ENCODE peak calls at places on chromosomes 6 and 20, in seven cellular contexts. One of them, this sample, is unnamed.

GRCh38 chr6:2063547-2063946 is 181.9 kb downstream of the GMDS start:
- DNase-seq in foreskin fibroblast: no peak
- DNase-seq in tibial artery: no peak
- DNase-seq in sigmoid colon: no peak
- DNase-seq in left ventricle myocardium inferior: no peak
- DNase-seq in lower lobe of right lung: no peak
- DNase-seq in right lobe of liver: no peak
- DNase-seq in this sample: no peak

GRCh38 chr6:131063764-131064272 is 773 bp upstream of the EPB41L2 start:
- DNase-seq in right lobe of liver: no peak
- DNase-seq in lower lobe of right lung: no peak
- DNase-seq in sigmoid colon: no peak
- DNase-seq in left ventricle myocardium inferior: no peak
- DNase-seq in foreskin fibroblast: no peak
- DNase-seq in tibial artery: no peak
- DNase-seq in this sample: no peak

GRCh38 chr20:24235740-24236139 is 233.7 kb upstream of the SYNDIG1 start:
- DNase-seq in right lobe of liver: no peak
- DNase-seq in sigmoid colon: no peak
- DNase-seq in left ventricle myocardium inferior: no peak
- DNase-seq in foreskin fibroblast: no peak
- DNase-seq in tibial artery: no peak
- DNase-seq in lower lobe of right lung: no peak
- DNase-seq in this sample: no peak

GRCh38 chr6:145116591-145117178 is 618.6 kb downstream of the EPM2A start:
- DNase-seq in tibial artery: no peak
- DNase-seq in foreskin fibroblast: no peak
- DNase-seq in right lobe of liver: no peak
- DNase-seq in sigmoid colon: no peak
- DNase-seq in lower lobe of right lung: no peak
- DNase-seq in left ventricle myocardium inferior: no peak
- DNase-seq in this sample: no peak

GRCh38 chr6:121660277-121660676 is 224.8 kb downstream of the GJA1 start:
- DNase-seq in tibial artery: no peak
- DNase-seq in left ventricle myocardium inferior: no peak
- DNase-seq in lower lobe of right lung: no peak
- DNase-seq in foreskin fibroblast: no peak
- DNase-seq in right lobe of liver: no peak
- DNase-seq in sigmoid colon: no peak
- DNase-seq in this sample: no peak

GRCh38 chr20:33172781-33173180 is 4.8 kb downstream of the BPIFA2 start:
- DNase-seq in sigmoid colon: no peak
- DNase-seq in right lobe of liver: no peak
- DNase-seq in lower lobe of right lung: no peak
- DNase-seq in foreskin fibroblast: no peak
- DNase-seq in tibial artery: no peak
- DNase-seq in left ventricle myocardium inferior: no peak
- DNase-seq in this sample: no peak

GRCh38 chr20:59770851-59771250 is 162.6 kb downstream of the SYCP2 start:
- DNase-seq in right lobe of liver: no peak
- DNase-seq in sigmoid colon: peak
- DNase-seq in lower lobe of right lung: no peak
- DNase-seq in left ventricle myocardium inferior: no peak
- DNase-seq in foreskin fibroblast: no peak
- DNase-seq in tibial artery: no peak
- DNase-seq in this sample: no peak

GRCh38 chr6:112881027-112881426 is 533.9 kb downstream of the RFPL4B start:
- DNase-seq in tibial artery: no peak
- DNase-seq in left ventricle myocardium inferior: no peak
- DNase-seq in sigmoid colon: no peak
- DNase-seq in foreskin fibroblast: peak
- DNase-seq in lower lobe of right lung: no peak
- DNase-seq in right lobe of liver: no peak
- DNase-seq in this sample: peak

GRCh38 chr20:32139947-32140346 is 30.4 kb downstream of the TM9SF4 start:
- DNase-seq in foreskin fibroblast: no peak
- DNase-seq in right lobe of liver: no peak
- DNase-seq in tibial artery: no peak
- DNase-seq in sigmoid colon: peak
- DNase-seq in lower lobe of right lung: no peak
- DNase-seq in left ventricle myocardium inferior: no peak
- DNase-seq in this sample: no peak

GRCh38 chr6:133895573-133896343 is 6.8 kb downstream of the TCF21 start:
- DNase-seq in tibial artery: no peak
- DNase-seq in foreskin fibroblast: peak
- DNase-seq in right lobe of liver: no peak
- DNase-seq in sigmoid colon: peak
- DNase-seq in lower lobe of right lung: no peak
- DNase-seq in left ventricle myocardium inferior: peak
- DNase-seq in this sample: no peak

GRCh38 chr6:7904654-7905319 is 5.8 kb downstream of the TXNDC5 start:
- DNase-seq in lower lobe of right lung: no peak
- DNase-seq in tibial artery: no peak
- DNase-seq in sigmoid colon: no peak
- DNase-seq in right lobe of liver: no peak
- DNase-seq in foreskin fibroblast: no peak
- DNase-seq in left ventricle myocardium inferior: no peak
- DNase-seq in this sample: no peak

GRCh38 chr6:48973486-48973885 is 489.6 kb downstream of the MMUT start:
- DNase-seq in left ventricle myocardium inferior: no peak
- DNase-seq in tibial artery: no peak
- DNase-seq in right lobe of liver: no peak
- DNase-seq in sigmoid colon: no peak
- DNase-seq in lower lobe of right lung: no peak
- DNase-seq in foreskin fibroblast: no peak
- DNase-seq in this sample: no peak

GRCh38 chr6:125802943-125803377 is 12.2 kb downstream of the NCOA7 start:
- DNase-seq in sigmoid colon: no peak
- DNase-seq in tibial artery: no peak
- DNase-seq in right lobe of liver: no peak
- DNase-seq in lower lobe of right lung: no peak
- DNase-seq in foreskin fibroblast: no peak
- DNase-seq in left ventricle myocardium inferior: no peak
- DNase-seq in this sample: no peak

GRCh38 chr20:63498950-63499332 is at the start of gene EEF1A2:
- DNase-seq in left ventricle myocardium inferior: peak
- DNase-seq in sigmoid colon: peak
- DNase-seq in lower lobe of right lung: no peak
- DNase-seq in tibial artery: no peak
- DNase-seq in foreskin fibroblast: no peak
- DNase-seq in right lobe of liver: no peak
- DNase-seq in this sample: no peak
- H3K4me3 ChIP-seq in left ventricle myocardium inferior: peak
- H3K4me3 ChIP-seq in sigmoid colon: peak
- H3K4me3 ChIP-seq in lower lobe of right lung: peak
- H3K4me3 ChIP-seq in tibial artery: peak
- H3K4me3 ChIP-seq in foreskin fibroblast: peak
- H3K4me3 ChIP-seq in right lobe of liver: no peak
- H3K4me3 ChIP-seq in this sample: peak

GRCh38 chr20:8693709-8694108 is 375.2 kb upstream of the PLCB4 start:
- DNase-seq in lower lobe of right lung: no peak
- DNase-seq in tibial artery: no peak
- DNase-seq in foreskin fibroblast: peak
- DNase-seq in right lobe of liver: no peak
- DNase-seq in left ventricle myocardium inferior: no peak
- DNase-seq in sigmoid colon: no peak
- DNase-seq in this sample: peak
- H3K4me3 ChIP-seq in lower lobe of right lung: no peak
- H3K4me3 ChIP-seq in tibial artery: no peak
- H3K4me3 ChIP-seq in foreskin fibroblast: no peak
- H3K4me3 ChIP-seq in right lobe of liver: no peak
- H3K4me3 ChIP-seq in left ventricle myocardium inferior: no peak
- H3K4me3 ChIP-seq in sigmoid colon: no peak
- H3K4me3 ChIP-seq in this sample: no peak

GRCh38 chr6:10722820-10723651 is at the start of gene TMEM14C:
- DNase-seq in sigmoid colon: peak
- DNase-seq in left ventricle myocardium inferior: peak
- DNase-seq in lower lobe of right lung: peak
- DNase-seq in tibial artery: peak
- DNase-seq in right lobe of liver: peak
- DNase-seq in foreskin fibroblast: peak
- DNase-seq in this sample: peak

GRCh38 chr6:10720229-10720959 is 2.5 kb upstream of the TMEM14C start:
- DNase-seq in right lobe of liver: peak
- DNase-seq in sigmoid colon: peak
- DNase-seq in lower lobe of right lung: peak
- DNase-seq in left ventricle myocardium inferior: peak
- DNase-seq in tibial artery: no peak
- DNase-seq in foreskin fibroblast: no peak
- DNase-seq in this sample: no peak

GRCh38 chr6:10722570-10722819 is 375 bp upstream of the TMEM14C start:
- DNase-seq in foreskin fibroblast: no peak
- DNase-seq in left ventricle myocardium inferior: no peak
- DNase-seq in tibial artery: no peak
- DNase-seq in sigmoid colon: no peak
- DNase-seq in lower lobe of right lung: no peak
- DNase-seq in right lobe of liver: no peak
- DNase-seq in this sample: no peak

GRCh38 chr6:10721850-10722569 is 860 bp upstream of the TMEM14C start:
- DNase-seq in sigmoid colon: no peak
- DNase-seq in tibial artery: no peak
- DNase-seq in lower lobe of right lung: no peak
- DNase-seq in left ventricle myocardium inferior: no peak
- DNase-seq in foreskin fibroblast: no peak
- DNase-seq in right lobe of liver: no peak
- DNase-seq in this sample: no peak

DNA sequence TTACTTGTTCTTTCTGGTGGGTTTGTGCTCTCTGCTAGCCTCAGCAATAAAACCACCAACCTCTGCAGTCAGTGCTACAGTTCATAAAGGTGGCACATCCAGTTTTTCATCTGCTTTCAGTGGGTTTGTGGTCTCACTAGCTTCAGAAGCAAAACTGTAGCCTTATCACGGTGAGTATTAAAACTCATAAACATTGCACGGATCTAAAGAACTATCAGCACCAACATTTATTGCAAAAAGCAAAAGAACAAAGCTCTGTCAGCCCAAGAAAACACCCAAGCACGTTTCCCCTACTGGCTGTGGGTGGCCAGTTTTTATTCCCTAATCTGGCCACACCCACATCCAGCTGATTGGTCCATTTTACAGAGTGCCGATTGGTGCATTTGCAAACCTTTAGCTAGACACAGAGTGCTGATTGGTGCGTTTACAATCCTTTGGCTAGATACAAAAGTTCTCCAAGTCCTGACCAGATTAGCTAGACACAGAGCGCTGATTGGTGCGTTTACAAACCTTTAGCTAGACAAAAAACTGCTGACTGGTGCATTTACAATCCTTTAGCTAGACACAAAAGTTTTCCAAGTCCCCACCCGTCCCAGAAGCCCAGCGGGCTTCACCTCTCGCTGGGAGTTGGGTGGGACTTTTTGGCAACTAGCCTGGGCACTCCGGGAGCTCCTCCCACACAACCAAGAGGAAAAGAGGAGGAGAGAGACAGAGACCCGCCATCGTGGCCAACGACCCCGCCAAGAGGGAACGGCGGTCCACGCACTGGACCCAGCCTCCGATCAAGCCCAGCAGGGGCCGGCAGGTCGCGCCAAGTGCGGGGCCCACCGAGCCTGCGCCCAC is 3.3 kb upstream of the TMEM14C start:
- DNase-seq in right lobe of liver: peak
- DNase-seq in lower lobe of right lung: no peak
- DNase-seq in tibial artery: no peak
- DNase-seq in left ventricle myocardium inferior: peak
- DNase-seq in foreskin fibroblast: no peak
- DNase-seq in sigmoid colon: no peak
- DNase-seq in this sample: no peak
- H3K4me3 ChIP-seq in right lobe of liver: peak
- H3K4me3 ChIP-seq in lower lobe of right lung: peak
- H3K4me3 ChIP-seq in tibial artery: peak
- H3K4me3 ChIP-seq in left ventricle myocardium inferior: peak
- H3K4me3 ChIP-seq in foreskin fibroblast: peak
- H3K4me3 ChIP-seq in sigmoid colon: peak
- H3K4me3 ChIP-seq in this sample: peak

GRCh38 chr6:137216875-137217553 is 2.2 kb downstream of the IFNGR1 start:
- DNase-seq in lower lobe of right lung: no peak
- DNase-seq in sigmoid colon: no peak
- DNase-seq in tibial artery: no peak
- DNase-seq in left ventricle myocardium inferior: no peak
- DNase-seq in foreskin fibroblast: no peak
- DNase-seq in right lobe of liver: peak
- DNase-seq in this sample: no peak
- H3K4me3 ChIP-seq in lower lobe of right lung: peak
- H3K4me3 ChIP-seq in sigmoid colon: peak
- H3K4me3 ChIP-seq in tibial artery: peak
- H3K4me3 ChIP-seq in left ventricle myocardium inferior: peak
- H3K4me3 ChIP-seq in foreskin fibroblast: peak
- H3K4me3 ChIP-seq in right lobe of liver: peak
- H3K4me3 ChIP-seq in this sample: no peak

GRCh38 chr20:57770852-57771746 is 61.3 kb upstream of the PMEPA1 start:
- DNase-seq in lower lobe of right lung: no peak
- DNase-seq in sigmoid colon: peak
- DNase-seq in foreskin fibroblast: no peak
- DNase-seq in left ventricle myocardium inferior: no peak
- DNase-seq in right lobe of liver: no peak
- DNase-seq in tibial artery: peak
- DNase-seq in this sample: no peak
- H3K4me3 ChIP-seq in lower lobe of right lung: no peak
- H3K4me3 ChIP-seq in sigmoid colon: no peak
- H3K4me3 ChIP-seq in foreskin fibroblast: no peak
- H3K4me3 ChIP-seq in left ventricle myocardium inferior: no peak
- H3K4me3 ChIP-seq in right lobe of liver: no peak
- H3K4me3 ChIP-seq in tibial artery: no peak
- H3K4me3 ChIP-seq in this sample: no peak

This sample was measured in skeletal muscle cell.